ENCODE peak calls at places on chromosomes 16 and 17, in nine cellular contexts. N, Q, D, F, O, H, B, Z and K are unnamed samples.

GRCh38 chr16:683396-684066 is 603 bp downstream of the JMJD8 start:
- DNase-seq in O (no peak), Q (no peak), Z (no peak), N (no peak), B (no peak), F (no peak), D (no peak), H (no peak), K (no peak)

GRCh38 chr17:18037482-18037881 is 1.5 kb downstream of the ATPAF2 start:
- DNase-seq in Z (no peak), O (no peak), D (no peak), H (peak; percentile 15), N (no peak), F (no peak), Q (no peak), B (no peak), K (no peak)

GRCh38 chr17:79029327-79030009 is 5.5 kb downstream of the C1QTNF1 start:
- DNase-seq in D (no peak), H (peak; percentile 55), B (no peak), Q (no peak), N (no peak), O (no peak), Z (no peak), F (no peak), K (no peak)

GRCh38 chr17:74478369-74479100 is 12.1 kb downstream of the CD300A start:
- DNase-seq in B (no peak), F (peak; percentile 45), O (no peak), Z (no peak), H (no peak), D (no peak), Q (no peak), N (no peak), K (peak; percentile 79)

GRCh38 chr17:19303367-19303776 is 59.2 kb downstream of the B9D1 start:
- DNase-seq in D (no peak), B (no peak), F (no peak), O (no peak), H (no peak), Z (no peak), Q (no peak), N (no peak), K (peak; percentile 68)

GRCh38 chr17:75365931-75366275 is 39.6 kb downstream of the GRB2 start:
- DNase-seq in F (no peak), N (no peak), H (no peak), Z (no peak), Q (no peak), O (no peak), B (no peak), D (no peak), K (no peak)

GRCh38 chr17:19464033-19465026 is 53.3 kb downstream of the RNF112 start:
- DNase-seq in O (peak; percentile 19), Q (no peak), H (peak; percentile 59), B (no peak), D (no peak), N (no peak), F (no peak), Z (peak; percentile 18), K (peak; percentile 58)

GRCh38 chr16:57000271-57001025 is 11.1 kb downstream of the NLRC5 start:
- DNase-seq in N (peak; percentile 46), D (no peak), Q (no peak), O (peak; percentile 87), H (peak; percentile 87), F (no peak), Z (peak; percentile 97), B (peak; percentile 83), K (peak; percentile 92)

GRCh38 chr16:47387026-47387734 is 73.7 kb downstream of the ITFG1 start:
- DNase-seq in O (no peak), Q (no peak), D (no peak), B (no peak), Z (no peak), F (no peak), H (no peak), N (no peak), K (no peak)

GRCh38 chr17:9488556-9488955 is 87.1 kb downstream of the STX8 start:
- DNase-seq in N (no peak), B (no peak), Z (peak; percentile 32), F (no peak), O (no peak), H (no peak), Q (no peak), D (no peak), K (no peak)

DNA sequence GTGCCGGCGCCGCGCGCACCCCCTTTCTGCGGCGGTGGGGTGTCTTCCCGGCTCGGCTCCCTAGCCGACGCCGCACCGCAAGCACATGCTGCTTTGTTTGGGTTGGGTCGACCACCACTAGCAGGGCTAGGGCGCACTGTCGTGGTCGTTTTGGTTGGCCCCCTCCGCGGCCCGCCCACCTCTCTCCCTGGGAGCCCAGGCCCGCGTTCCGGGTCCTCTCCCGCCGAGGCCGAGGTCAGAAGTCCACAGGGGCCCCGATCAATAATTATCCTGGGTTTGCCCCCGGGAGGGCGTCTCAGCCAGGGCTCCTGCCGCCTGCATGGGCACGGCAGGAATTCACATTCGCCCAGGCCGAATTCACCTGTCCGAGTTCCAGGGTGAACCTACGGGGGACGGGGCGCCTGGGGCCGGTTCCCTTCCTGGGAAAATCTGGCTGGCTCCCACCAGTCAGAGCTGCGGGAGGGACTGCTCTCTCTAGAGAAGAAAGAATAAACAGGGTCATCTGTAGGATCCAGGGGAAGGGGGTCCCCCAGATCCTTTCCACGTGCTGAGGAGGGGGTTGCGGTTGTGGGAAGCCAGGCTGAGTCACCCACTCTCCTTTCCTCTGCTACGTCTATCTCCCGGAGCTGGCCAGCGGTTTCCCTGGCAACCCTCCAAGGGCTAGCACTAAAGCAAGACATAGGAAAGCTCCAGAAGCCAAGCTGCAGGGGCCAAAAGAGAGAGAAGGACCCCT is 584 bp upstream of the STAT5B start:
- DNase-seq in B (peak; percentile 91), Q (no peak), D (no peak), F (peak; percentile 69), N (no peak), H (peak; percentile 86), Z (peak; percentile 88), O (peak; percentile 85), K (peak; percentile 91)
- H3K27ac ChIP-seq in B (peak overlapping the region; percentile 34), Q (peak overlapping the region; percentile 81), D (no peak overlapping the region), F (peak overlapping the region; percentile 90), N (peak overlapping the region; percentile 90), H (peak overlapping the region; percentile 90), Z (peak overlapping the region; percentile 68), O (peak overlapping the region; percentile 29), K (peak overlapping the region; percentile 37)

GRCh38 chr17:51366866-51367265 is 106.5 kb downstream of the UTP18 start:
- DNase-seq in N (no peak), H (no peak), O (no peak), B (no peak), D (no peak), F (no peak), Q (no peak), Z (no peak), K (no peak)

GRCh38 chr17:51374220-51374619 is 113.9 kb downstream of the UTP18 start:
- DNase-seq in N (no peak), H (no peak), Q (no peak), O (no peak), B (no peak), D (no peak), F (no peak), Z (no peak), K (no peak)

GRCh38 chr17:51373489-51374194 is 113.3 kb downstream of the UTP18 start:
- DNase-seq in O (no peak), Q (no peak), N (no peak), F (no peak), H (no peak), B (no peak), Z (no peak), D (no peak), K (no peak)

GRCh38 chr17:51371732-51372151 is 111.4 kb downstream of the UTP18 start:
- DNase-seq in B (peak; percentile 70), O (peak; percentile 26), H (no peak), Z (peak; percentile 50), Q (peak; percentile 57), D (peak; percentile 55), F (no peak), N (peak; percentile 28), K (no peak)

DNA sequence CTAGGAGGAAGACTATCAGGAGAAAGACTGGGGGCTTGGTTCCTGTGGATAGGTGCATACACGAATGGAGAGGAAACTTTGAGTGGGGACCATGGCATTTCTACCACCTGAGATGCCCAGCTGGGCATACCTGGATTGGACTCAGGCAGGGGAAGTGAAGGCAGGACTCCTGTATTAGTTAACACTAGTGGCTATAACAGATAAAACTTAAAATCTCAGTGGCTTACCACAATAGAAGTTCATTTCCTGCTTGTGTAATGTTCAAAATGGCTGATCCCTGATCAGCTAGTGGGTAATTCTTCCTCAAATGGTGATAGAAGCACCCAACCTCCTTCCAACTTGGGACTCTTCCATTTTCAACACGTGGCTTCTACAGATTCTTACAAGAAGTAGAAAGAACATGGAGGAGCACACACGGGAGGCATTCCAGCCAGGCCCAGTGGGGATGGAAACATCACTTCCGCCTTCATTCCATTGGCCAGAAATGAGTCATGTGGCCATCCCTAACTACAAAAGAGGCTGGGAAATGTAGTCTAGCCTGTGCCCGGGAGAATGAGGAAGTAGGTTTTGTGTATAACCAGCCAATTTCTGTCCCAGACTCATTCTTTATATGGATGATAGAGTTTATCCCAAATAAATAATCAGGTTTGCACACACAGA is 112.1 kb downstream of the UTP18 start:
- DNase-seq in Z (peak; percentile 73), H (no peak), O (peak; percentile 28), Q (peak; percentile 6), B (peak; percentile 79), D (peak; percentile 84), N (no peak), F (no peak), K (peak; percentile 57)
- H3K4me3 ChIP-seq in Z (peak overlapping the region; percentile 32), H (no peak overlapping the region), O (no peak overlapping the region), Q (no peak overlapping the region), B (no peak overlapping the region), D (peak overlapping the region; percentile 39), N (no peak overlapping the region), F (no peak overlapping the region), K (no peak overlapping the region)

DNA sequence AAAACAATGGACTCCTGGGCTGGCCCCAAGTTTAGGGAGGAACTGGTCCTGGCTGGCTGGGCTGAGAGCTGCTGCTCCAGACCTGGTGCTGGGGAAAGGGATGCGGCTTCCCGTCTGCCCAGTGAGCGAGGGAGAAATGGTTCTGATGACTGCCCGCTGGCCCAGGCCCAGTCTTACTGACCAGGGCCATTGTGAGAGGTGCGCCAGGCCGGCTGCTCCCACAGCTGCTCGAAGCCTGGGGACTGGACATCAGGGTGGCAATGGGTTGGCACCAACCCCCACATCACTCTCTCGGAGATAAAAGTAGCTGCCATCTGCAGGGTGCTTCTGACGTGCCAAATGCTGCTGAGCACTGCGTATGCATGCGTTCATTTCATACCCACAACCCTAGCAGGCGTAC is 53.2 kb downstream of the IRF8 start:
- DNase-seq in D (no peak), Q (no peak), B (no peak), H (no peak), F (no peak), N (no peak), O (no peak), Z (no peak), K (no peak)
- H3K4me1 ChIP-seq in D (peaks cover 3% of the 10 kb centered on the region), Q (peaks cover 5% of the 10 kb centered on the region), B (no peaks in the 10 kb centered on the region), H (no peaks in the 10 kb centered on the region), F (no peaks in the 10 kb centered on the region), N (no peaks in the 10 kb centered on the region), O (no peaks in the 10 kb centered on the region), Z (no peaks in the 10 kb centered on the region), K (no peaks in the 10 kb centered on the region)

DNA sequence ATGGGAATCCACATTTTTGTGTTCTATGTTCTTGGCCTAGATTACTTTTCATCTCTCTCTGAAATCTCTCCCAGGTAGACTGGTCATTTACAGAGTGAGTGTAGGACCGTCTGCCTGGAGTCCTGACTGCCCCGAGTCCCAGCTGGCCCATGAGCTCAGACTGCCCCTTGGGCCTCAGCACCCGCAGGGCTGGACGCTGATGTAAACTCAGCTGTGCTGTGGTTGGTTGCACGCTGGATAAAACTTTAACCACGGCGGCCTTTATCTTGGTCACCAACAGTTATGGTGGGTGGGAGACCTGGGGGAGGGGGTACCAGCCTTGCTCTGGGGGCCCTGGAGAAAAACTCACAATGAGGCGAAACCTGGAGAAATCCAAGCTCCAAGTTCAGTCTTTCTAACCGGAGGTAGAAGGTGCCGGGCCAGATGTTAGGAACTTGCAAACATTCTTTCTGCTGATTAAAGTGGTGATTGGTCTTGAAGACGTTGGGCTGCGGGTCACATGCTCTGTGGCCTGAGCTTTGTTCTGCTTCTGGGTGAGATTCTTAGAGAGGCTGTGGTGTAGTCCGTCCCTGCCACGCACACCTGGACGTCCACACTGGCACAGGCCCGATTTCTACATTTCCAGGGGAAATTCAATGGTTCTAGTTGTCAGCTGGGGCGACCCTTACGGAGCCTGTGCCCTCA is 6.9 kb downstream of the METRNL start:
- DNase-seq in B (no peak), H (no peak), F (no peak), D (no peak), O (no peak), Q (no peak), N (no peak), Z (peak; percentile 67), K (no peak)
- H3K27ac ChIP-seq in B (no peak overlapping the region), H (peak overlapping the region; percentile 50), F (no peak overlapping the region), D (no peak overlapping the region), O (peak overlapping the region; percentile 96), Q (no peak overlapping the region), N (no peak overlapping the region), Z (peak overlapping the region; percentile 33), K (no peak overlapping the region)